ENCODE peak calls at places on chromosomes 2 and 18, in ten cellular contexts. I is esophagus squamous epithelium, M is H54, D is ovary, G is prostate gland, Y is A549, L is uterus, B is GM12878, F is right lobe of liver, X is stomach. U is an unnamed sample.

GRCh38 chr2:164868563-164869419 is 27.2 kb upstream of the COBLL1 start:
- DNase-seq in M (no peak), Y (no peak), D (no peak), B (no peak), X (no peak), L (no peak), G (peak), F (no peak), I (no peak), U (no peak)

GRCh38 chr2:44745922-44746321 is 195.6 kb upstream of the SIX3 start:
- DNase-seq in D (no peak), X (no peak), F (no peak), Y (no peak), G (no peak), L (no peak), B (no peak), M (no peak), I (no peak), U (no peak)

GRCh38 chr2:69797836-69798465 is 31.5 kb upstream of the GMCL1 start:
- DNase-seq in G (peak), F (no peak), L (no peak), Y (no peak), D (no peak), X (no peak), I (no peak), B (no peak), M (peak), U (no peak)

GRCh38 chr18:13137041-13137938 is 81.3 kb upstream of the LDLRAD4 start:
- DNase-seq in L (peak), M (no peak), G (no peak), D (peak), X (peak), B (no peak), I (no peak), Y (no peak), F (peak), U (no peak)

GRCh38 chr2:63692002-63692606 is 103.3 kb downstream of the MDH1 start:
- DNase-seq in M (no peak), D (no peak), G (peak), B (no peak), I (no peak), Y (peak), L (peak), F (no peak), X (no peak), U (no peak)

GRCh38 chr2:239801404-239802100 is 223.6 kb downstream of the NDUFA10 start:
- DNase-seq in M (no peak), F (peak), L (no peak), D (peak), G (no peak), B (no peak), X (peak), I (no peak), Y (no peak), U (no peak)

GRCh38 chr2:79887747-79888374 is 375.0 kb downstream of the CTNNA2 start:
- DNase-seq in Y (peak), L (no peak), I (no peak), M (peak), F (no peak), G (peak), X (no peak), B (peak), D (no peak), U (no peak)

GRCh38 chr18:67216846-67217245 is 299.7 kb downstream of the DSEL start:
- DNase-seq in I (no peak), G (no peak), D (no peak), F (no peak), Y (no peak), X (no peak), B (no peak), L (no peak), M (no peak), U (no peak)

GRCh38 chr2:46036929-46037328 is 260.3 kb upstream of the EPAS1 start:
- DNase-seq in G (no peak), M (no peak), F (no peak), L (no peak), B (no peak), X (no peak), Y (no peak), D (no peak), I (no peak), U (no peak)

GRCh38 chr2:238124488-238125126 is 13.9 kb upstream of the KLHL30 start:
- DNase-seq in Y (no peak), M (no peak), X (no peak), I (no peak), D (no peak), L (no peak), F (peak), G (no peak), B (no peak), U (no peak)

GRCh38 chr2:238125127-238125885 is 13.2 kb upstream of the KLHL30 start:
- DNase-seq in Y (no peak), M (no peak), G (no peak), X (no peak), I (no peak), B (no peak), L (no peak), D (no peak), F (peak), U (no peak)

GRCh38 chr2:238123218-238123971 is 15.1 kb upstream of the KLHL30 start:
- DNase-seq in L (no peak), G (no peak), M (no peak), Y (no peak), X (no peak), B (no peak), D (no peak), F (peak), I (no peak), U (no peak)

GRCh38 chr2:238122287-238123217 is 15.9 kb upstream of the KLHL30 start:
- DNase-seq in F (peak), G (no peak), X (no peak), Y (no peak), L (no peak), B (no peak), M (no peak), I (no peak), D (no peak), U (peak)

DNA sequence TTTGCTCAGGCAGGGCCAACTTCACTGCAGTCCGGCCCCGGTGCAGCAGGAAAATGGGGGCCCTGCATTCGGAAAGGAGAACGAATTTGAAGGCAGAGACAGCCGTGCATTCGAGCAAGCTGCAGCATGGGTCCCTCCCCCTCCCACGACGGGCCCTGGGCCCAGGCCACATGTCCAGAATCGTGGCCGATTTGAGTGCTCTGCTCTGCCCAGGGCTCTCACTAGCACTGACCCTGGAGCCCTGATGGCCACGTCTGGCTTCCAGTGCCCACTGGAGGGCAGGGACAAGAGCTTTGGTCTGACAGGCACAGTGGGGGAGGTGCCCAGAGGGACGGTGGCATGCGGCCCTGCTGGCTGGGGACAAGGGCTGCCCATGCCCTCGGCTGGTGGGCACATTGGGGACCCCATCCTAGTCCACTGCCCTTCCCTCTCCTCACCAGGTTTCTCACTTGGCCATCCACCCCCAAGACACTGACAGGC is 14.4 kb upstream of the KLHL30 start:
- DNase-seq in I (no peak), Y (no peak), G (no peak), X (no peak), D (no peak), L (no peak), B (no peak), F (peak), M (no peak), U (no peak)
- TF ChIP-seq POLR2A in I (no peak), Y (no peak), G (no peak), X (no peak), D (no peak), L (no peak), B (no peak), F (no peak), M (no peak), U (no peak)

GRCh38 chr2:40957508-40957907 is 505.6 kb upstream of the SLC8A1 start:
- DNase-seq in B (no peak), F (no peak), L (no peak), G (no peak), D (no peak), X (no peak), I (no peak), M (no peak), Y (no peak), U (no peak)
- TF ChIP-seq POLR2A in B (no peak), F (no peak), L (no peak), G (no peak), D (no peak), X (no peak), I (no peak), M (no peak), Y (no peak), U (no peak)

GRCh38 chr2:140654565-140654964 is 1476.3 kb downstream of the LRP1B start:
- DNase-seq in X (no peak), F (no peak), M (no peak), D (no peak), G (no peak), I (no peak), L (no peak), B (no peak), Y (no peak), U (no peak)

GRCh38 chr2:140658766-140659165 is 1472.0 kb downstream of the LRP1B start:
- DNase-seq in D (no peak), F (no peak), M (no peak), B (no peak), L (no peak), X (no peak), I (no peak), G (no peak), Y (peak), U (no peak)

GRCh38 chr2:140659293-140659692 is 1471.5 kb downstream of the LRP1B start:
- DNase-seq in I (no peak), G (no peak), F (no peak), M (no peak), X (no peak), B (no peak), L (no peak), Y (peak), D (no peak), U (no peak)

GRCh38 chr2:140657657-140658056 is 1473.2 kb downstream of the LRP1B start:
- DNase-seq in B (no peak), Y (peak), L (no peak), D (no peak), I (no peak), G (no peak), M (no peak), F (no peak), X (no peak), U (no peak)
- TF ChIP-seq POLR2A in B (no peak), Y (no peak), L (no peak), D (no peak), I (no peak), G (no peak), M (no peak), F (no peak), X (no peak), U (no peak)

DNA sequence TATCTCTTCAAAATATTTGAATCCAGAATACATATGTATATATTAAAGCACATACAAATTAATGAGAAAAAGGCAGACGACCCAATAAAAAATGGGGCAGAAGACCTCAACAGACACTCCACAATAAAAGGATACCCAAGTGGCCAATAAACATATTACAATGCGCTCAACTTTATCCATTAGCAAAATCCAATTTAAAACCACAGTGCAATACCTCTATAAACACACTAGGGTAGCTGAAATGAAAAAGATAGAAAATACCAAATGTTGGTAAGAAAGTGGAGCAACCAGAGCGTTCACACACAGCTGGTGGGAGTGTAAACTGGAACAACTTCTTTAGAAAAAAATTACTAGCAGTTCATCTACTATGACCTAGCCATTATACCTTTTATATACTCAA is 75.3 kb downstream of the CCDC148 start:
- DNase-seq in F (no peak), D (no peak), Y (no peak), M (no peak), X (no peak), G (no peak), L (no peak), I (no peak), B (no peak), U (no peak)
- TF ChIP-seq POLR2A in F (no peak), D (no peak), Y (no peak), M (no peak), X (no peak), G (no peak), L (no peak), I (no peak), B (no peak), U (no peak)

GRCh38 chr2:177818412-177818811 is 254.2 kb downstream of the PDE11A start:
- DNase-seq in G (no peak), M (no peak), F (no peak), B (no peak), L (no peak), I (no peak), D (no peak), Y (no peak), X (no peak), U (no peak)
- TF ChIP-seq POLR2A in G (no peak), M (no peak), F (no peak), B (no peak), L (no peak), I (no peak), D (no peak), Y (no peak), X (no peak), U (no peak)

U was measured in upper lobe of left lung.